ENCODE peak calls at places on chromosomes 13 and 19, in five cellular contexts. X, U, O, F and G are unnamed samples.

GRCh38 chr19:58380736-58381459 is at the start of gene ZNF837:
- DNase-seq in X (peak), U (peak), O (peak), F (peak), G (peak)

GRCh38 chr13:73090116-73090811 is 31.5 kb downstream of the KLF5 start:
- DNase-seq in X (peak), U (no peak), O (no peak), F (peak), G (peak)

GRCh38 chr13:94546071-94546839 is 49.7 kb downstream of the TGDS start:
- DNase-seq in X (peak), U (no peak), O (peak), F (no peak), G (no peak)

GRCh38 chr19:27966390-27966816 is 1246.5 kb downstream of the UQCRFS1 start:
- DNase-seq in X (no peak), U (no peak), O (no peak), F (no peak), G (no peak)

GRCh38 chr19:6048348-6048747 is 62.0 kb downstream of the RFX2 start:
- DNase-seq in X (no peak), U (no peak), O (no peak), F (no peak), G (no peak)

GRCh38 chr13:50214514-50214913 is 199.3 kb downstream of the KCNRG start:
- DNase-seq in X (no peak), U (no peak), O (no peak), F (no peak), G (no peak)

GRCh38 chr13:70755411-70755810 is 647.2 kb upstream of the KLHL1 start:
- DNase-seq in X (no peak), U (no peak), O (no peak), F (no peak), G (no peak)

GRCh38 chr13:98265669-98266551 is 88.8 kb upstream of the RNF113B start:
- DNase-seq in X (no peak), U (no peak), O (no peak), F (peak), G (no peak)

GRCh38 chr19:41701401-41702075 is 6.9 kb upstream of the CEACAM5 start:
- DNase-seq in X (no peak), U (no peak), O (no peak), F (no peak), G (peak)

GRCh38 chr19:19661675-19662251 is 1.7 kb downstream of the ATP13A1 start:
- DNase-seq in X (no peak), U (peak), O (peak), F (peak), G (peak)

GRCh38 chr13:51781246-51782022 is 22.5 kb downstream of the DHRS12 start:
- DNase-seq in X (no peak), U (no peak), O (no peak), F (no peak), G (no peak)

GRCh38 chr19:58558623-58559274 is 338 bp upstream of the UBE2M start:
- DNase-seq in X (peak), U (peak), O (peak), F (peak), G (peak)

GRCh38 chr19:48739835-48740704 is at the start of gene RASIP1:
- DNase-seq in X (no peak), U (no peak), O (no peak), F (no peak), G (no peak)

GRCh38 chr19:43700368-43701015 is 15.4 kb upstream of the IRGC start:
- DNase-seq in X (no peak), U (no peak), O (no peak), F (no peak), G (no peak)

GRCh38 chr19:3507371-3508120 is 1.4 kb downstream of the FZR1 start:
- DNase-seq in X (no peak), U (no peak), O (peak), F (peak), G (no peak)

GRCh38 chr13:31896427-31896826 is 135.1 kb upstream of the FRY start:
- DNase-seq in X (no peak), U (no peak), O (no peak), F (no peak), G (peak)

GRCh38 chr19:33419763-33420080 is 46.2 kb downstream of the CEBPG start:
- DNase-seq in X (no peak), U (no peak), O (peak), F (no peak), G (no peak)

GRCh38 chr19:10662384-10663251 is 8.5 kb downstream of the ILF3 start:
- DNase-seq in X (no peak), U (no peak), O (no peak), F (no peak), G (no peak)

GRCh38 chr13:60933638-60934037 is 482.0 kb downstream of the PCDH20 start:
- DNase-seq in X (no peak), U (no peak), O (no peak), F (no peak), G (no peak)

GRCh38 chr19:17339088-17339741 is 1.9 kb downstream of the GTPBP3 start:
- DNase-seq in X (no peak), U (no peak), O (peak), F (no peak), G (peak)
- TF ChIP-seq SUZ12 in X (no peak), U (no peak), O (no peak), F (no peak), G (no peak)

GRCh38 chr13:78700121-78700910 is 41.4 kb upstream of the OBI1 start:
- DNase-seq in X (no peak), U (no peak), O (no peak), F (no peak), G (no peak)
- TF ChIP-seq SUZ12 in X (no peak), U (no peak), O (no peak), F (no peak), G (no peak)

DNA sequence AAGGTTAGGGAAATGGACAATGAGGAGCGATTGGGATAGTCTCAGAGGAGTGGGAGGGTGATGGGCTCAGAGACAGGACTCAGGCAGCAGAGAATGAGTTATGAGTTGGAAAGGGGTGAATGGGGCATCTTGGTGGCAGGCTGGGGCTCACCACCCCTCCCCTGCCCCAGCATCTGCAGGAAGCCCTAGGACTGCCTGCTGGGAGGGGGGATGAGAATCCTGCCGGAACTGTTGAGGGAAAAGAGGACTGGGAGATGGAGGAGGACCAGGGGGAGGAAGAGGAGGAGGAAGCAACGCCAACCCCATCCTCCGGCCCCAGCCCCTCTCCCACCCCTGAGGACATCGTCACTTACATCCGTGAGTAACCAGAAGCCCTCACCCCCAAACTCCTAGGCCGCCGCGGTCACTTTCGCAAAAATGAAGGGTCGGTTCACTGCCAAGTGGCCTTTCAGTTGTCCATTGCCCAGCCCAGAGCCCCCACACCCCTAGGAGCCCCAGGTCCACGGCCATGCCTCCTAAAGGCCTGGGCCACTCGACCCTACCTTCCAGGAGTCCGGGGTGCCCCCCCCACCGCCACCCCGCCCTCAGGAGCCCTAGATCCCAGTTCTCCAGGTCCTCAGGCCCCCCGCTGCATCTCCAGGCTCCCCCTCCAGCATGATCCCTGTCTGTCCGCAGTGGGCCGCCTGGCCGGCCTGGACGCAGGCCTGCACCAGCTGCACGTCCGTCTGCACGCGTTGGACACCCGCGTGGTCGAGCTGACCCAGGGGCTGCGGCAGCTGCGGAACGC is 764 bp downstream of the CLEC11A start:
- DNase-seq in X (no peak), U (no peak), O (no peak), F (no peak), G (no peak)
- TF ChIP-seq SUZ12 in X (no peak), U (no peak), O (no peak), F (no peak), G (no peak)

DNA sequence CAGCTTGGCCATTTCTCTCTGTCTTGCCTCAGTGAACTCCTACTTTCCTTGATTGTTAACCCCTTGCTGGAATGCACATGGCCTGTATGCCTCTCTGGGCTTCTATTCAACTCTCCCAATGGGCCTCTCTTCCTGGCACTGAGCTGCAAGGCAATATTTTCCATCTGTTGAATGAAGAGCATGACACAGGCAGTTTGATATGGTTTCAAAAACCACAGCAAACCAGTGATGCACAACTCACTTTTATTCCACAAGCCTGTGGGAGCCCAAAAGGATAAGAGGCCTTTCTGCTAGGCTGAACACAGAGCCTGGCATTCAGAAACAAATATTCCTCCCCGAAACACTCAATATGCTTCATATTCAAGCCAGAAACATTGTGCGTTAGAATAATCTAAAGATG is 443.0 kb upstream of the SPRY2 start:
- DNase-seq in X (no peak), U (no peak), O (no peak), F (no peak), G (no peak)
- TF ChIP-seq SUZ12 in X (no peak), U (no peak), O (no peak), F (no peak), G (no peak)

DNA sequence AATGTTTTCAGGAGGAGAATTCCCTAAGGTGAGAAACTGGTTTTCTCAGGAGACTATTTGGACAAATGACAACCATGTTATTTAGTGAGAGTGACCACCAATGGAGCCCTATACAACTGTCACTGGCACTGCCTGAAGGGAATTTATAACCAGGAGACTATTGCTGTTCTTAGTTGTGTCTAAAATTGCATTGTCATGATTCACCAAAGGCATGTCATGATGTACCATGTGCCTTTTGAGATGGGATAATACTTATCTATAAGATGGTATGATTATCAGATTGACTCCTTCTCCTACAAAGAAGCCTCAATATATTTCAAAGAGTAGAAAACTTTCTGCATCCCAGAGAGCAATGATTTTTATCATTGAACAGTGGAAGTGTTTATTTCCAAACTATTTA is 739.4 kb upstream of the GPC6 start:
- DNase-seq in X (no peak), U (no peak), O (no peak), F (no peak), G (no peak)
- TF ChIP-seq SUZ12 in X (no peak), U (no peak), O (no peak), F (no peak), G (no peak)

GRCh38 chr13:106361621-106362020 is 173.8 kb downstream of the EFNB2 start:
- DNase-seq in X (no peak), U (no peak), O (no peak), F (no peak), G (no peak)
- TF ChIP-seq SUZ12 in X (no peak), U (no peak), O (no peak), F (no peak), G (no peak)

DNA sequence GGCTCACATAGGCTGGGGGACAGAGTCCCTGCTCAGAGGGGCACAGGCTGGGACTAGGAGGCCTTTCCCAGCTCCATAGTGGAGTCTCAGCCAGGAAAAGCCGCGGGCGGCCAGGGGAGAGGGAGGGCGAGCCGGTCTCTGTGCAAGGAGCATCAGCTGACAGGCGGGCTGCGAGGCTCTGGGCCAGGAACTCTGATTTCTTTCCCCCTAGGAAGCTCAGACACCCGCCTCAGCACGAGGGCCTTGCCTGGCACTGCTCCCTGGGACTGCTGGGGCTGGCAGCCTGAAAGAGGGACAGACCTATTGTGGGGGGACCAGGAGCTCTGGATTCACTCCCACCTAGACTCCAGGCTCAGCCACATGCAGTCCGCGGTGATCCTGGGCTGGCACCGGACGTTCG is 2.2 kb upstream of the PLK5 start:
- DNase-seq in X (no peak), U (no peak), O (no peak), F (no peak), G (no peak)
- TF ChIP-seq SUZ12 in X (no peak), U (no peak), O (no peak), F (no peak), G (no peak)

GRCh38 chr13:27788271-27788670 is 4.0 kb upstream of the GSX1 start:
- DNase-seq in X (no peak), U (no peak), O (no peak), F (no peak), G (no peak)

GRCh38 chr13:27783111-27783510 is 9.2 kb upstream of the GSX1 start:
- DNase-seq in X (no peak), U (no peak), O (no peak), F (peak), G (no peak)
- TF ChIP-seq SUZ12 in X (no peak), U (no peak), O (no peak), F (no peak), G (no peak)

DNA sequence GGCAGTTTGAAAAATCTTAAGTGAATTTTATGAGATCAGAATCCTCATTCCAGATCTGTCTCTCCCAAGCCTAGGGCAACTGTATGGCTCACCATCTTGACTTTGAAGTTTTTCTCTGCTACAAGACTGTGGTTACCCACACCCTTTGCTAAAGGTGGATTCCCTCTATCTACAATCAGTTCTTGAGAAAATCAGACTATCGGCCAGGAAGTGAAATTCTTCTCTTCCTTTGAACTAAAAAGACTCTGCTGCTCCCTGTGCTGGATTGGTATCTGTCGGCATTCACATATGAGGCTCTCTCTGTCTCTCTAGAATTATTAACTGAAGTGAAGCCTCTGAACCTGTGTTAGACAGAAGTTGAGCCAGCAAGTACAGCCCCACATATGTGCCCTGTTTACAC is 145.9 kb downstream of the MIPEP start:
- DNase-seq in X (no peak), U (no peak), O (no peak), F (no peak), G (no peak)
- TF ChIP-seq SUZ12 in X (no peak), U (no peak), O (no peak), F (no peak), G (no peak)